ENCODE peak calls at places on chromosome 16, in ten cellular contexts. One of them, this sample, is unnamed.

GRCh38 chr16:69909043-69909442 is 42.1 kb upstream of the CLEC18A start:
- DNase-seq in K562: no peak
- DNase-seq in coronary artery: no peak
- DNase-seq in mucosa of descending colon: no peak
- DNase-seq in uterus: no peak
- DNase-seq in bronchial epithelial cell: no peak
- DNase-seq in stomach: no peak
- DNase-seq in fibroblast of lung: no peak
- DNase-seq in pancreas: no peak
- DNase-seq in tibial artery: no peak
- DNase-seq in this sample: no peak

GRCh38 chr16:5560084-5560483 is 462.5 kb upstream of the EEF2KMT start:
- DNase-seq in K562: peak; percentile 4
- DNase-seq in coronary artery: no peak
- DNase-seq in mucosa of descending colon: no peak
- DNase-seq in uterus: no peak
- DNase-seq in bronchial epithelial cell: peak; percentile 4
- DNase-seq in stomach: no peak
- DNase-seq in fibroblast of lung: no peak
- DNase-seq in pancreas: no peak
- DNase-seq in tibial artery: no peak
- DNase-seq in this sample: no peak

GRCh38 chr16:20707461-20707860 is 10.0 kb upstream of the ACSM1 start:
- DNase-seq in K562: no peak
- DNase-seq in coronary artery: no peak
- DNase-seq in mucosa of descending colon: no peak
- DNase-seq in uterus: no peak
- DNase-seq in bronchial epithelial cell: no peak
- DNase-seq in stomach: peak; percentile 62
- DNase-seq in fibroblast of lung: no peak
- DNase-seq in pancreas: peak; percentile 38
- DNase-seq in tibial artery: no peak
- DNase-seq in this sample: no peak

GRCh38 chr16:85369741-85370528 is 243.2 kb upstream of the GSE1 start:
- DNase-seq in K562: peak; percentile 80
- DNase-seq in coronary artery: no peak
- DNase-seq in mucosa of descending colon: peak; percentile 78
- DNase-seq in uterus: peak; percentile 53
- DNase-seq in bronchial epithelial cell: peak; percentile 37
- DNase-seq in stomach: peak; percentile 73
- DNase-seq in fibroblast of lung: no peak
- DNase-seq in pancreas: peak; percentile 61
- DNase-seq in tibial artery: peak; percentile 64
- DNase-seq in this sample: peak; percentile 21

GRCh38 chr16:70553175-70553574 is 29.6 kb downstream of the SF3B3 start:
- DNase-seq in K562: no peak
- DNase-seq in coronary artery: no peak
- DNase-seq in mucosa of descending colon: no peak
- DNase-seq in uterus: no peak
- DNase-seq in bronchial epithelial cell: peak; percentile 48
- DNase-seq in stomach: no peak
- DNase-seq in fibroblast of lung: peak; percentile 79
- DNase-seq in pancreas: no peak
- DNase-seq in tibial artery: no peak
- DNase-seq in this sample: peak; percentile 33

GRCh38 chr16:77838597-77839255 is 50.4 kb downstream of the VAT1L start:
- DNase-seq in K562: no peak
- DNase-seq in coronary artery: no peak
- DNase-seq in mucosa of descending colon: no peak
- DNase-seq in uterus: no peak
- DNase-seq in bronchial epithelial cell: no peak
- DNase-seq in stomach: no peak
- DNase-seq in fibroblast of lung: peak; percentile 39
- DNase-seq in pancreas: no peak
- DNase-seq in tibial artery: no peak
- DNase-seq in this sample: no peak

GRCh38 chr16:85675528-85675927 is 13.2 kb downstream of the GINS2 start:
- DNase-seq in K562: peak; percentile 43
- DNase-seq in coronary artery: no peak
- DNase-seq in mucosa of descending colon: no peak
- DNase-seq in uterus: no peak
- DNase-seq in bronchial epithelial cell: no peak
- DNase-seq in stomach: no peak
- DNase-seq in fibroblast of lung: peak; percentile 17
- DNase-seq in pancreas: no peak
- DNase-seq in tibial artery: no peak
- DNase-seq in this sample: peak; percentile 27

GRCh38 chr16:56513972-56514371 is 5.9 kb downstream of the BBS2 start:
- DNase-seq in K562: peak; percentile 69
- DNase-seq in coronary artery: no peak
- DNase-seq in mucosa of descending colon: no peak
- DNase-seq in uterus: peak; percentile 30
- DNase-seq in bronchial epithelial cell: peak; percentile 77
- DNase-seq in stomach: peak; percentile 48
- DNase-seq in fibroblast of lung: peak; percentile 61
- DNase-seq in pancreas: peak; percentile 53
- DNase-seq in tibial artery: peak; percentile 52
- DNase-seq in this sample: peak; percentile 75

GRCh38 chr16:57185446-57185944 is 344 bp downstream of the PSME3IP1 start:
- DNase-seq in K562: no peak
- DNase-seq in coronary artery: peak; percentile 82
- DNase-seq in mucosa of descending colon: peak; percentile 77
- DNase-seq in uterus: peak; percentile 55
- DNase-seq in bronchial epithelial cell: peak; percentile 72
- DNase-seq in stomach: peak; percentile 53
- DNase-seq in fibroblast of lung: peak; percentile 66
- DNase-seq in pancreas: peak; percentile 67
- DNase-seq in tibial artery: peak; percentile 43
- DNase-seq in this sample: peak; percentile 64

GRCh38 chr16:65429504-65430149 is 307.8 kb upstream of the CDH11 start:
- DNase-seq in K562: no peak
- DNase-seq in coronary artery: no peak
- DNase-seq in mucosa of descending colon: no peak
- DNase-seq in uterus: no peak
- DNase-seq in bronchial epithelial cell: no peak
- DNase-seq in stomach: no peak
- DNase-seq in fibroblast of lung: no peak
- DNase-seq in pancreas: no peak
- DNase-seq in tibial artery: no peak
- DNase-seq in this sample: no peak

GRCh38 chr16:83660282-83660681 is 147.5 kb upstream of the HSBP1 start:
- DNase-seq in K562: no peak
- DNase-seq in coronary artery: no peak
- DNase-seq in mucosa of descending colon: no peak
- DNase-seq in uterus: no peak
- DNase-seq in bronchial epithelial cell: no peak
- DNase-seq in stomach: no peak
- DNase-seq in fibroblast of lung: no peak
- DNase-seq in pancreas: no peak
- DNase-seq in tibial artery: no peak
- DNase-seq in this sample: no peak

GRCh38 chr16:9901-10665 is 43.3 kb downstream of the POLR3K start:
- DNase-seq in K562: no peak
- DNase-seq in coronary artery: no peak
- DNase-seq in mucosa of descending colon: peak; percentile 58
- DNase-seq in uterus: no peak
- DNase-seq in bronchial epithelial cell: no peak
- DNase-seq in stomach: peak; percentile 27
- DNase-seq in fibroblast of lung: no peak
- DNase-seq in pancreas: peak; percentile 39
- DNase-seq in tibial artery: no peak
- DNase-seq in this sample: no peak

GRCh38 chr16:30351586-30352419 is 3.3 kb downstream of the CD2BP2 start:
- DNase-seq in K562: no peak
- DNase-seq in coronary artery: no peak
- DNase-seq in mucosa of descending colon: peak; percentile 65
- DNase-seq in uterus: peak; percentile 87
- DNase-seq in bronchial epithelial cell: peak; percentile 38
- DNase-seq in stomach: peak; percentile 92
- DNase-seq in fibroblast of lung: peak; percentile 92
- DNase-seq in pancreas: peak; percentile 96
- DNase-seq in tibial artery: peak; percentile 86
- DNase-seq in this sample: peak; percentile 76

DNA sequence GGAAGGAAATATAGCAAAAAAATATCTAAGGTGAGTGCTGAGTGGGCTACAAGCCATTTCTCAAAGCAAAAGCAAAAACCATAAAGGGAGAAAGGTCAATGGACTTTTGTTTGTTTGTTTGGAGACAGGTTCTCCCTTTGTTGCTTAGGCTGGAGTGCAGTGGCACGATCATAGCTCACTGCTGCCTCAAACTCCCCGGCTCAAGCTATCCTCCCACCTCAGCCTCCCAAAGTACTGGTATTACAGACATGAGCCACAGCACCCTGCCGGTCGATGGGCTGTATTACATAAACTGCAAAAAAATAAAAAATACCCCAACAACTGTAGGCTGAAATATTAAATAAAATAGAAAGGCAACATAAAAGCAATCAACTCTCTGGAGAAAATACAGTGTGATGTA is 3.5 kb upstream of the RBBP6 start:
- DNase-seq in K562: peak; percentile 30
- DNase-seq in coronary artery: no peak
- DNase-seq in mucosa of descending colon: no peak
- DNase-seq in uterus: no peak
- DNase-seq in bronchial epithelial cell: no peak
- DNase-seq in stomach: no peak
- DNase-seq in fibroblast of lung: no peak
- DNase-seq in pancreas: no peak
- DNase-seq in tibial artery: no peak
- DNase-seq in this sample: no peak
- TF ChIP-seq CTCF in K562: peak; percentile 36
- TF ChIP-seq CTCF in coronary artery: no peak
- TF ChIP-seq CTCF in mucosa of descending colon: no peak
- TF ChIP-seq CTCF in uterus: no peak
- TF ChIP-seq CTCF in bronchial epithelial cell: peak; percentile 5
- TF ChIP-seq CTCF in stomach: no peak
- TF ChIP-seq CTCF in fibroblast of lung: peak; percentile 6
- TF ChIP-seq CTCF in pancreas: no peak
- TF ChIP-seq CTCF in tibial artery: no peak
- TF ChIP-seq CTCF in this sample: peak; percentile 25

DNA sequence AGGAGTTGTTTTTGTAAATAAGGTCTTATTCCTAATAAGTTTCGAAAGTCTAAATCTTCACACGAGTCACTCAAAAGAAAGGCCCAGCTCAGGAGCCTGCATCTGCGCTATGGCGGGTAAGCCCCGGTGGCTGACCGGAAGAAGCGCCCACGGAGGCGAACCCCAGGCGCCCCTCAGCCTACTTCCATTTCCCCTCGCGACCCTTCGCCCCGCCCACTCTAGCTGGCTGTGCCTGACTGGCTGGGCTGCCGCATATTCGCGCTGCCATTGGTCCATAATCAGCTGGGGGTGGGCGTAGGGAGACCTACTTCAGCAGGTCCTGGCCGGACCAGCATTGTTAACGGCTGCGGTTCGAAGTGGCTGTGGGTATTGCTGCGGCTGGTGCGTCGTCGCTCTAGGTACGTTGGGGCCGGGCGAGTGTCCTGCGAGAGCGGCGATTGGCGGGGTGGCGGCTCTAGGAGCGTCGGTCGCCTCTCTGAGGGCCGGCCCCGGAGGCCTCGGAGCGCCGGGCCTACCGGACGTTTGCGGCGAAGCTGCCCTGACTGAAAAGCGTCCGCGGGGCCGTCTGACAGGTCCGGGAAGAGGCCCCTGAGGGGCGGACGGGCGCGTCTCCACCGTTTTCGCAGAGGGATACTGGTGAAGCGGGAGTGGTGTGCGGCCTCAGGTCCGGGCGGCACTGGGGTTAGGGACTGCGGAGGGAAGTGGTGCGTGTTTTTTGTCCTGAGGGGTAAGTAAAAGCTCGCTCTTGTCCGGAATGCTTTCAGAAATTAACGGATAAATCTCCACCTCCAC is at the start of gene ATF7IP2:
- DNase-seq in K562: peak; percentile 97
- DNase-seq in coronary artery: peak; percentile 89
- DNase-seq in mucosa of descending colon: peak; percentile 90
- DNase-seq in uterus: peak; percentile 73
- DNase-seq in bronchial epithelial cell: peak; percentile 57
- DNase-seq in stomach: peak; percentile 89
- DNase-seq in fibroblast of lung: peak; percentile 95
- DNase-seq in pancreas: peak; percentile 91
- DNase-seq in tibial artery: peak; percentile 65
- DNase-seq in this sample: peak; percentile 65
- TF ChIP-seq CTCF in K562: no peak
- TF ChIP-seq CTCF in coronary artery: no peak
- TF ChIP-seq CTCF in mucosa of descending colon: no peak
- TF ChIP-seq CTCF in uterus: no peak
- TF ChIP-seq CTCF in bronchial epithelial cell: no peak
- TF ChIP-seq CTCF in stomach: no peak
- TF ChIP-seq CTCF in fibroblast of lung: no peak
- TF ChIP-seq CTCF in pancreas: no peak
- TF ChIP-seq CTCF in tibial artery: no peak
- TF ChIP-seq CTCF in this sample: no peak

DNA sequence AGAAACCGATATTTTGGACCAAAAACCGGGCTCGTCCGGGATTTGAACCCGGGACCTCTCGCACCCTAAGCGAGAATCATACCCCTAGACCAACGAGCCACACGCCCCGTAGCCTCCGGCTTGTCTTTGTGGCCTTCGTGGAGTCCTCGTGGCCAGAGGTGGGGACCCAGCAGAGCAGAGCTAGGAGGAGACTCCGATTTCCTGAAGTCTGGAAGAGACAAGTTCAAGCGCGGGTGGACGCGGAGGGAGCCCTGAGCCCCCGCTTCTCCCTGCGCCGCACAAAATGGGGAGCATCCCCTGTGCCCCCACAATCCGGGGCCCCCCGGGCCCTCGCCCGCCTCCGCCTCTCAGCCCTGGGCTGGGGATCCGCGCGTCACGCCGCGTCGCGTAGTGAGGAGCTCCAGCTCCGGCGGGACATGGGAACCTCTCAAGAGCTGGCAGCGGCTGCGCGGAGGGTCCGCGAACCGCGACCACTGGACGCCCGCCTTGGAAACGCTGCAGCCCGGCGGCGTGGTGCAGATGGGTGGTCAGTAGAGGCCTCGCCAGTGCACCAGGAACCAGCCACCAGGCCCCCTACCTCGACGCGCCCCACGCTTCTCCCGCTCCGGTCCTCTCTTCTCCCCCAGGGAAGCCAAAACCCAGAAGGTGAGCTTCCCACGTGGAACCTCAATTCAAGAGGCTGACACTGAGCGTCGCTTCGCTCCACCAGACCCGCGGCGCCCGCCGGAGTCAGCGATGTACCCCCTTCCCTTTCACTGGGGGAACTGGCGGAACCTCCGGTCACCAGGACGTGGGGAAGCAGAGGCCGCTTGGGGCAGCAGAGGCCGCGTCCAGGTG is 5.2 kb upstream of the OR1F1 start:
- DNase-seq in K562: peak; percentile 86
- DNase-seq in coronary artery: no peak
- DNase-seq in mucosa of descending colon: no peak
- DNase-seq in uterus: no peak
- DNase-seq in bronchial epithelial cell: peak; percentile 59
- DNase-seq in stomach: peak; percentile 37
- DNase-seq in fibroblast of lung: peak; percentile 51
- DNase-seq in pancreas: peak; percentile 30
- DNase-seq in tibial artery: no peak
- DNase-seq in this sample: peak; percentile 65
- TF ChIP-seq CTCF in K562: peak; percentile 74
- TF ChIP-seq CTCF in coronary artery: no peak
- TF ChIP-seq CTCF in mucosa of descending colon: no peak
- TF ChIP-seq CTCF in uterus: no peak
- TF ChIP-seq CTCF in bronchial epithelial cell: peak; percentile 61
- TF ChIP-seq CTCF in stomach: no peak
- TF ChIP-seq CTCF in fibroblast of lung: peak; percentile 41
- TF ChIP-seq CTCF in pancreas: peak; percentile 29
- TF ChIP-seq CTCF in tibial artery: peak; percentile 7
- TF ChIP-seq CTCF in this sample: peak; percentile 69

GRCh38 chr16:16073884-16074781 is 124.7 kb downstream of the ABCC1 start:
- DNase-seq in K562: peak; percentile 33
- DNase-seq in coronary artery: no peak
- DNase-seq in mucosa of descending colon: no peak
- DNase-seq in uterus: no peak
- DNase-seq in bronchial epithelial cell: no peak
- DNase-seq in stomach: peak; percentile 34
- DNase-seq in fibroblast of lung: peak; percentile 97
- DNase-seq in pancreas: peak; percentile 69
- DNase-seq in tibial artery: no peak
- DNase-seq in this sample: peak; percentile 82
- TF ChIP-seq CTCF in K562: no peak
- TF ChIP-seq CTCF in coronary artery: no peak
- TF ChIP-seq CTCF in mucosa of descending colon: no peak
- TF ChIP-seq CTCF in uterus: no peak
- TF ChIP-seq CTCF in bronchial epithelial cell: no peak
- TF ChIP-seq CTCF in stomach: no peak
- TF ChIP-seq CTCF in fibroblast of lung: no peak
- TF ChIP-seq CTCF in pancreas: no peak
- TF ChIP-seq CTCF in tibial artery: no peak
- TF ChIP-seq CTCF in this sample: no peak